ENCODE peak calls at places on chromosomes 13 and 19, in four cellular contexts. Z, U, W and G are unnamed samples.
A peak's percentile ranks its signal among the peaks of the same experiment; 100 is the strongest.

GRCh38 chr19:5903054-5903501 is 512 bp downstream of the NDUFA11 start:
- DNase-seq in Z (no peak), U (no peak), W (peak; percentile 30), G (no peak)

GRCh38 chr13:79659161-79659560 is 178.2 kb downstream of the NDFIP2 start:
- DNase-seq in Z (no peak), U (peak; percentile 30), W (peak; percentile 84), G (peak; percentile 76)

GRCh38 chr19:46068345-46069258 is 27.8 kb upstream of the IGFL4 start:
- DNase-seq in Z (no peak), U (peak; percentile 65), W (no peak), G (no peak)

GRCh38 chr13:44801990-44802389 is 187.3 kb downstream of the NUFIP1 start:
- DNase-seq in Z (no peak), U (no peak), W (no peak), G (no peak)

GRCh38 chr13:26785845-26786630 is 25.5 kb upstream of the GPR12 start:
- DNase-seq in Z (peak; percentile 52), U (peak; percentile 10), W (no peak), G (peak; percentile 56)

GRCh38 chr13:101925731-101926130 is 473.3 kb downstream of the ITGBL1 start:
- DNase-seq in Z (no peak), U (no peak), W (no peak), G (no peak)

GRCh38 chr13:111382411-111382810 is 62.0 kb downstream of the TEX29 start:
- DNase-seq in Z (no peak), U (no peak), W (no peak), G (no peak)

GRCh38 chr13:36495431-36495830 is 63.1 kb downstream of the CCNA1 start:
- DNase-seq in Z (no peak), U (no peak), W (no peak), G (no peak)

GRCh38 chr19:28292822-28293500 is 920.0 kb downstream of the UQCRFS1 start:
- DNase-seq in Z (no peak), U (no peak), W (peak; percentile 35), G (no peak)

DNA sequence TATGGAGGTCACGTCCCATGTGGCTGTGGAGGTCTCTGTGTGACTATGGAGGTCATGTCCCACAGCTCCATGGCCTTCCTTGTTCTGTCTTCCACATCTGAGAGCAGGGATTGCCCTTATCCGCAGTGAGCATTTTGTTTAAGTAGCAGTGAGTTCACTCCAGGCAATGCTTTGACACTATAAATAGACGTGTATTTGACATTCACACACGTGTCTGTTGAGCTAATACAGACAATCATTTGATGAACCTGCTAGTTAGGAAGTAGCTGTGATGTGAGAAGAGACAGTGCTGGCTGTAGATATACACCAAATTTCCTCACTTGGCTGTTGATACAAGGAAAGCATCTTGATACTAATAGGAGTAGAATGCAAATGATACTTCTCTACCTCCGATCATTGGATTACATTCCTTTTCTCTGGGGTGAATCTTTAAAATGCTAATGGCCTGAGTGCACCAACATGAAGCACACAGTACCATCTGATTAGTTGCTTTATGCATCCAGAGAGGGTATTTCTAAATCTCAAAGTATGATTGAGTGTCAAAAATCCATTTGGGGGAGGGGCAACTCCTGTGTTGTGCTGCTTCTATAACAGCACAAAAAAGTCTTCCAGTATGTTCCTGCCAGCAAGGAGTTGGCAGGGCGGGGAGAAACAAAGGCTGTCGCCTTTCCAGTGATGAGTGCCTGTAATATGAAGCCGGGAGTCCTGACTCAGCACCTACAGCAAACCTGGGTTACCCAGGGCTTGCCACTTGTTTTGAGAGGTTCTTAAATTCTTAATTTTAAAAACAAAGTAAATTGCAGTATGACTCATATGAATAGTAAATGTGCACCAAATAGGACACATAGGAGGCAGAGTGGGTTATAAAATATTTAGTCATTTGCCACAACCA is 7.0 kb downstream of the CUL4A start:
- DNase-seq in Z (no peak), U (peak; percentile 42), W (peak; percentile 88), G (peak; percentile 75)
- H3K4me3 ChIP-seq in Z (no peak overlapping the region), U (no peak overlapping the region), W (no peak overlapping the region), G (no peak overlapping the region)

GRCh38 chr19:42421101-42421500 is 6.1 kb downstream of the LIPE start:
- DNase-seq in Z (no peak), U (no peak), W (no peak), G (no peak)

GRCh38 chr19:42421591-42422031 is 5.6 kb downstream of the LIPE start:
- DNase-seq in Z (no peak), U (peak; percentile 58), W (no peak), G (peak; percentile 68)

GRCh38 chr19:42423462-42424344 is 3.5 kb downstream of the LIPE start:
- DNase-seq in Z (peak; percentile 93), U (peak; percentile 93), W (peak; percentile 96), G (peak; percentile 92)

GRCh38 chr19:42422576-42423461 is 4.4 kb downstream of the LIPE start:
- DNase-seq in Z (peak; percentile 53), U (peak; percentile 63), W (peak; percentile 53), G (no peak)

DNA sequence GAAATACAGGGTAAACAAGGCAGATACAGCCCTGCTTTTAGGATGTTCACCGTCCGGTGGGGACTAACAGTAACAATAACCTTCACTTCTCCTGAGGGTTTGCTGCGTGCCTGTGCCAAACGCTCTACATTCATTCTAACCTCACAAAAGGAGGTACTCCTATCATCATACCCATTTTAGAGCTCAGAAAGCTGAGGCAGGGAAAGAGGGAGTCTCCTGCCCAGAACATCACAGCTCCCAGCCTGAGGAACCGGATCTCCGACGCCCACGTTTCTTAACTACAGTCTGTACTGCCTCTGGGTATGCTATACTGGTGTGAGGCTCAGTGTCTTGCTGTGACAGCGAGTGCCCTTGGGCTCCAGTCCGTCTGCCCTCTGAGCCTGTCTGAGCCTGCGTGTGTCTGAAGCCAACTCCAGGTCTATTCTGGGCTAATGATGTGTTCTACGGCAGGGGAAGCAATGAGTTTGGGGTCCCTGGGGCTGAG is 5.1 kb downstream of the LIPE start:
- DNase-seq in Z (no peak), U (no peak), W (no peak), G (no peak)
- H3K4me1 ChIP-seq in Z (peaks cover 31% of the 10 kb centered on the region), U (peaks cover 3% of the 10 kb centered on the region), W (peaks cover 17% of the 10 kb centered on the region), G (peaks cover 10% of the 10 kb centered on the region)

DNA sequence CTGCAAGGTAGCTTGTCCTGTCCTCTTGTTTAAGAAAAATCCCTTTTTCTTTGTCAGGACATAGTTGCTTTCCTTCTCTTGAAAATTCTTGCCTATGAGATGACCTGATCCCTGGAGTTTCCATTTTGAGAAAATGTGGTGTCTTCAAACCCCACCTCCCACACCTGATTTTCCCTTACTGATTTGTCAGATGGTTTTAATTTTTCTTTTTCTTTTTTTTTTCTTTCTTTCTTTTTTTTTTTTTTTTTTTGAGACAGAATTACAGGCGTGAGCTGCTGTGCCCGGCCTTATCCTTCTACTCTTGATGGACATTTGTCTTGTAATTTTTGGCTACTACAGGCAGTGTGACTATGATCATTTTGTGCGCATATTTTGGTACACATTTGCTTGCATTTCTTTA is 1.2 kb downstream of the ZNF345 start:
- DNase-seq in Z (no peak), U (no peak), W (no peak), G (no peak)
- H3K9me3 ChIP-seq in Z (no peaks in the 10 kb centered on the region), U (no peaks in the 10 kb centered on the region), W (no peaks in the 10 kb centered on the region), G (peaks cover 2% of the 10 kb centered on the region)

GRCh38 chr19:32041681-32042292 is 303.6 kb upstream of the ZNF507 start:
- DNase-seq in Z (no peak), U (peak; percentile 29), W (peak; percentile 69), G (peak; percentile 58)
- H3K4me3 ChIP-seq in Z (no peak overlapping the region), U (no peak overlapping the region), W (peak overlapping the region; percentile 51), G (peak overlapping the region; percentile 3)

GRCh38 chr13:100898431-100898830 is 223.8 kb upstream of the TMTC4 start:
- DNase-seq in Z (no peak), U (no peak), W (no peak), G (no peak)

GRCh38 chr13:100904293-100904976 is 229.8 kb upstream of the TMTC4 start:
- DNase-seq in Z (no peak), U (no peak), W (no peak), G (no peak)

GRCh38 chr13:100895656-100896055 is 221.1 kb upstream of the TMTC4 start:
- DNase-seq in Z (no peak), U (no peak), W (no peak), G (no peak)

GRCh38 chr13:100899720-100900316 is 225.2 kb upstream of the TMTC4 start:
- DNase-seq in Z (no peak), U (no peak), W (no peak), G (no peak)
- H3K4me1 ChIP-seq in Z (no peaks in the 10 kb centered on the region), U (no peaks in the 10 kb centered on the region), W (no peaks in the 10 kb centered on the region), G (no peaks in the 10 kb centered on the region)

GRCh38 chr19:57578487-57579205 is at the start of gene ZNF416:
- DNase-seq in Z (peak; percentile 96), U (peak; percentile 99), W (peak; percentile 99), G (peak; percentile 98)

GRCh38 chr19:57570707-57571106 is 8.0 kb downstream of the ZNF416 start:
- DNase-seq in Z (no peak), U (no peak), W (no peak), G (no peak)

GRCh38 chr19:57572415-57572947 is 6.2 kb downstream of the ZNF416 start:
- DNase-seq in Z (no peak), U (no peak), W (no peak), G (no peak)

GRCh38 chr19:57576661-57577060 is 2.0 kb downstream of the ZNF416 start:
- DNase-seq in Z (no peak), U (no peak), W (no peak), G (no peak)
- H3K9me3 ChIP-seq in Z (peaks cover 51% of the 10 kb centered on the region), U (no peaks in the 10 kb centered on the region), W (no peaks in the 10 kb centered on the region), G (peaks cover 32% of the 10 kb centered on the region)

DNA sequence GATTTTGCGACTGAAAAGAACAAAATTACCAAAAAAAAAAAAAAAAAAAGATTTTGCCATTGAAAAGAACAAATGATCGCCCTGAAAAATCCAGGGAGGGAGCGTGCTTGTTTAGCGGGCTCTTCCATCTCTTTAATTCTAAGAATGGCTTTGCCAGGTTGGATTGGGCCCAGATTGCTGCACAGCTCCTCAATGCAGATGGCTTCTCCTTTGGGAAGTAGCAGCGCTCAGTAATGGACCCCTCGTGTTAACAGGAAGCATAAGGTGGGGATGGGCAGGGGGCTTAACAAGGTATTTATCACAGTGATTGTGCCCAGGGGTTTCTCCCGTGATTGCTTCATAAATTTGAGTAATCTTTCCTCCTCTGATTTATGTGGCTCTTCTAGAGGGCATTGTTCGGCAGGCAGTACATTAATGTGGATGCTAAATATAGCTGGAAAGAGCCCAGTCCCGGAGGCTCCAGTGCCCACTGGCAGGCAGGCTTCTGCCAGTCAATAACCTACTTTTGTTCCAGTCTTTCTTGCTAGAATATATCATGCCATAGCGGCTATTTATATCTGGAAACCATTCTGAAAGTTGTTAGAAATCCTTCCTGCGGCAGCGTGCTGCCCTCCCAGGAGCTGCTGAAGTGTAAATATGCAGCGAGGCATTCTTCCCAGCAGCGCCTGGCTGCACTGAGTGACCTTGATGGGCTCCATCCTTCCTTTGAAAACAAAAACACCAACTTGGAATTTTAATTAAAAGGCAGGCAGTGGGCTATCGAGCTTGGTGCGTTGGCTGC is 64.9 kb downstream of the FGF9 start:
- DNase-seq in Z (no peak), U (no peak), W (peak; percentile 73), G (no peak)
- H3K4me3 ChIP-seq in Z (no peak overlapping the region), U (no peak overlapping the region), W (no peak overlapping the region), G (peak overlapping the region; percentile 17)

GRCh38 chr13:99217461-99218101 is 16.9 kb downstream of the UBAC2 start:
- DNase-seq in Z (peak; percentile 49), U (no peak), W (no peak), G (peak; percentile 51)
- H3K4me1 ChIP-seq in Z (peaks cover 80% of the 10 kb centered on the region), U (no peaks in the 10 kb centered on the region), W (peaks cover 20% of the 10 kb centered on the region), G (peaks cover 18% of the 10 kb centered on the region)